ENCODE peak calls at places on chromosome 20, in six cellular contexts. X is A172, N is fibroblast of lung, S is Calu3, U is HAP-1, H is vagina. W is an unnamed sample.

GRCh38 chr20:3808544-3808943 is 11.8 kb upstream of the AP5S1 start:
- DNase-seq in X (no peak), N (no peak), S (no peak), U (no peak), H (no peak), W (no peak)

GRCh38 chr20:63158845-63159244 is 57.1 kb downstream of the YTHDF1 start:
- DNase-seq in X (no peak), N (no peak), S (no peak), U (no peak), H (no peak), W (no peak)

GRCh38 chr20:56974499-56975250 is 291.8 kb downstream of the BMP7 start:
- DNase-seq in X (peak), N (peak), S (peak), U (peak), H (no peak), W (no peak)

GRCh38 chr20:10368702-10369041 is 65.3 kb downstream of the MKKS start:
- DNase-seq in X (no peak), N (no peak), S (no peak), U (no peak), H (no peak), W (no peak)

GRCh38 chr20:59518881-59519706 is 85.2 kb upstream of the PHACTR3 start:
- DNase-seq in X (peak), N (peak), S (peak), U (peak), H (no peak), W (no peak)

GRCh38 chr20:15596220-15596875 is 976.9 kb downstream of the KIF16B start:
- DNase-seq in X (no peak), N (no peak), S (no peak), U (no peak), H (peak), W (no peak)

GRCh38 chr20:51531141-51531710 is 11.3 kb downstream of the NFATC2 start:
- DNase-seq in X (peak), N (no peak), S (no peak), U (no peak), H (no peak), W (peak)

GRCh38 chr20:46388201-46388836 is 18.1 kb downstream of the ELMO2 start:
- DNase-seq in X (no peak), N (no peak), S (no peak), U (no peak), H (no peak), W (no peak)

GRCh38 chr20:43917380-43917779 is 2.7 kb downstream of the TOX2 start:
- DNase-seq in X (no peak), N (no peak), S (no peak), U (no peak), H (no peak), W (no peak)

GRCh38 chr20:45685896-45686295 is 15.9 kb upstream of the WFDC11 start:
- DNase-seq in X (peak), N (no peak), S (peak), U (no peak), H (no peak), W (no peak)

GRCh38 chr20:20594171-20594530 is 118.3 kb downstream of the RALGAPA2 start:
- DNase-seq in X (no peak), N (peak), S (no peak), U (no peak), H (no peak), W (no peak)

GRCh38 chr20:50240092-50240491 is 49.5 kb downstream of the CEBPB start:
- DNase-seq in X (no peak), N (no peak), S (no peak), U (no peak), H (no peak), W (no peak)

GRCh38 chr20:63222541-63222940 is 6.6 kb upstream of the YTHDF1 start:
- DNase-seq in X (no peak), N (no peak), S (no peak), U (no peak), H (no peak), W (no peak)

GRCh38 chr20:4694076-4694475 is 27.6 kb upstream of the PRND start:
- DNase-seq in X (no peak), N (no peak), S (no peak), U (no peak), H (no peak), W (no peak)

GRCh38 chr20:43530321-43531090 is 23.0 kb downstream of the L3MBTL1 start:
- DNase-seq in X (peak), N (no peak), S (no peak), U (no peak), H (no peak), W (no peak)

GRCh38 chr20:32013326-32013725 is 3.1 kb downstream of the CCM2L start:
- DNase-seq in X (no peak), N (no peak), S (no peak), U (no peak), H (no peak), W (no peak)

GRCh38 chr20:37384683-37385174 is 38.8 kb downstream of the SRC start:
- DNase-seq in X (peak), N (peak), S (peak), U (peak), H (no peak), W (peak)

GRCh38 chr20:38581013-38581412 is at the start of gene ADIG:
- DNase-seq in X (no peak), N (no peak), S (no peak), U (no peak), H (no peak), W (no peak)

GRCh38 chr20:56249244-56249955 is 868 bp downstream of the MC3R start:
- DNase-seq in X (peak), N (no peak), S (peak), U (no peak), H (no peak), W (no peak)

W was measured in T-helper 17 cell.